ENCODE peak calls at places on chromosomes 1 and 21, in nine cellular contexts. J is HEK293T; Y is GM04504; N is EL; L is PC-3; H is CD4-positive, alpha-beta memory T cell; Z is Karpas-422; C is activated gamma-delta T cell treated with Interleukin-2 at 50 U/mL for 16 hours; Q is sigmoid colon. B is an unnamed sample.

GRCh38 chr1:29436386-29436785 is 200.1 kb downstream of the PTPRU start:
- DNase-seq in Z (no peak), L (no peak), Q (no peak), N (no peak), C (no peak), J (no peak), Y (no peak), H (no peak), B (no peak)

GRCh38 chr1:201142011-201142853 is 12.0 kb downstream of the TMEM9 start:
- DNase-seq in L (no peak), Z (no peak), N (no peak), H (no peak), Q (no peak), Y (no peak), J (no peak), C (no peak), B (no peak)

GRCh38 chr1:2459757-2460156 is 16.3 kb upstream of the PLCH2 start:
- DNase-seq in H (no peak), N (peak), Z (no peak), J (no peak), Y (no peak), C (no peak), L (peak), Q (no peak), B (no peak)

GRCh38 chr1:244207042-244207934 is 156.2 kb downstream of the ZBTB18 start:
- DNase-seq in Y (no peak), J (no peak), H (no peak), C (no peak), Q (no peak), L (no peak), N (no peak), Z (no peak), B (no peak)

GRCh38 chr1:71766748-71767147 is 515.6 kb downstream of the NEGR1 start:
- DNase-seq in Z (no peak), L (no peak), H (no peak), J (no peak), Q (no peak), Y (no peak), N (no peak), C (no peak), B (no peak)

GRCh38 chr1:212607206-212607923 is 1.2 kb upstream of the ATF3 start:
- DNase-seq in L (peak), Y (no peak), H (peak), C (peak), Z (no peak), Q (peak), N (no peak), J (no peak), B (peak)

GRCh38 chr1:220432408-220432807 is 95.5 kb upstream of the MARK1 start:
- DNase-seq in J (no peak), N (no peak), L (peak), Z (no peak), Q (no peak), C (no peak), Y (no peak), H (no peak), B (no peak)

GRCh38 chr1:3477241-3478109 is 23.0 kb downstream of the ARHGEF16 start:
- DNase-seq in C (no peak), Z (no peak), Y (no peak), N (no peak), L (peak), Q (no peak), J (peak), H (no peak), B (peak)

GRCh38 chr21:28743723-28744122 is 249.0 kb downstream of the LTN1 start:
- DNase-seq in C (no peak), Q (no peak), N (no peak), Z (no peak), Y (no peak), J (no peak), H (no peak), L (no peak), B (no peak)

GRCh38 chr1:29196863-29197589 is 15.3 kb upstream of the SRSF4 start:
- DNase-seq in L (peak), N (peak), Y (peak), H (no peak), J (no peak), C (no peak), Q (peak), Z (no peak), B (no peak)

GRCh38 chr1:23202263-23202749 is 15.0 kb downstream of the HTR1D start:
- DNase-seq in L (peak), Z (peak), Y (no peak), C (no peak), N (peak), H (no peak), Q (no peak), J (no peak), B (no peak)

B was measured in B cell.